ENCODE peak calls at places on chromosomes 6 and 20, in seven cellular contexts. D, P, E, K, Q, C and B are unnamed samples.

GRCh38 chr20:8079976-8080375 is 52.1 kb upstream of the PLCB1 start:
- DNase-seq in D (no peak), P (peak), E (no peak), K (no peak), Q (no peak), C (no peak), B (no peak)

GRCh38 chr6:5398530-5398929 is 137.2 kb downstream of the FARS2 start:
- DNase-seq in D (peak), P (peak), E (no peak), K (no peak), Q (no peak), C (no peak), B (no peak)

GRCh38 chr6:2197984-2198383 is 47.4 kb downstream of the GMDS start:
- DNase-seq in D (no peak), P (no peak), E (no peak), K (no peak), Q (no peak), C (no peak), B (no peak)

GRCh38 chr20:25308671-25309394 is 60.9 kb downstream of the PYGB start:
- DNase-seq in D (no peak), P (peak), E (peak), K (no peak), Q (no peak), C (no peak), B (no peak)

GRCh38 chr6:32427218-32427617 is 12.5 kb upstream of the HLA-DRA start:
- DNase-seq in D (no peak), P (no peak), E (no peak), K (no peak), Q (no peak), C (no peak), B (no peak)

GRCh38 chr20:45087814-45088213 is 13.1 kb downstream of the KCNS1 start:
- DNase-seq in D (no peak), P (peak), E (no peak), K (no peak), Q (no peak), C (no peak), B (no peak)

GRCh38 chr20:59785986-59786753 is 147.3 kb downstream of the SYCP2 start:
- DNase-seq in D (no peak), P (no peak), E (no peak), K (no peak), Q (no peak), C (no peak), B (no peak)

GRCh38 chr6:166554316-166554715 is 32.2 kb downstream of the RAMACL start:
- DNase-seq in D (no peak), P (peak), E (no peak), K (no peak), Q (no peak), C (no peak), B (no peak)

GRCh38 chr6:42402184-42402583 is 49.5 kb downstream of the TRERF1 start:
- DNase-seq in D (peak), P (peak), E (no peak), K (no peak), Q (no peak), C (no peak), B (no peak)

GRCh38 chr6:74404366-74404765 is 708.4 kb downstream of the CD109 start:
- DNase-seq in D (peak), P (no peak), E (no peak), K (no peak), Q (no peak), C (no peak), B (peak)

GRCh38 chr20:44832724-44833123 is 22.4 kb upstream of the RIMS4 start:
- DNase-seq in D (peak), P (peak), E (no peak), K (no peak), Q (peak), C (no peak), B (peak)

GRCh38 chr6:38187285-38187684 is 367.8 kb downstream of the ZFAND3 start:
- DNase-seq in D (no peak), P (no peak), E (no peak), K (no peak), Q (no peak), C (no peak), B (no peak)

GRCh38 chr6:140987364-140988135 is 1145.2 kb upstream of the GJE1 start:
- DNase-seq in D (no peak), P (no peak), E (no peak), K (no peak), Q (no peak), C (no peak), B (no peak)

GRCh38 chr6:117711369-117711768 is 36.1 kb downstream of the NUS1 start:
- DNase-seq in D (peak), P (no peak), E (no peak), K (no peak), Q (no peak), C (no peak), B (no peak)

GRCh38 chr6:135075018-135075417 is 20.4 kb upstream of the HBS1L start:
- DNase-seq in D (no peak), P (no peak), E (no peak), K (no peak), Q (no peak), C (no peak), B (no peak)
- TF ChIP-seq CTCF in D (no peak), P (no peak), E (no peak), K (no peak), Q (no peak), C (no peak), B (no peak)

GRCh38 chr6:95784019-95784418 is 206.7 kb downstream of the MANEA start:
- DNase-seq in D (no peak), P (no peak), E (no peak), K (no peak), Q (no peak), C (no peak), B (no peak)
- TF ChIP-seq CTCF in D (no peak), P (no peak), E (no peak), K (no peak), Q (no peak), C (no peak), B (no peak)

DNA sequence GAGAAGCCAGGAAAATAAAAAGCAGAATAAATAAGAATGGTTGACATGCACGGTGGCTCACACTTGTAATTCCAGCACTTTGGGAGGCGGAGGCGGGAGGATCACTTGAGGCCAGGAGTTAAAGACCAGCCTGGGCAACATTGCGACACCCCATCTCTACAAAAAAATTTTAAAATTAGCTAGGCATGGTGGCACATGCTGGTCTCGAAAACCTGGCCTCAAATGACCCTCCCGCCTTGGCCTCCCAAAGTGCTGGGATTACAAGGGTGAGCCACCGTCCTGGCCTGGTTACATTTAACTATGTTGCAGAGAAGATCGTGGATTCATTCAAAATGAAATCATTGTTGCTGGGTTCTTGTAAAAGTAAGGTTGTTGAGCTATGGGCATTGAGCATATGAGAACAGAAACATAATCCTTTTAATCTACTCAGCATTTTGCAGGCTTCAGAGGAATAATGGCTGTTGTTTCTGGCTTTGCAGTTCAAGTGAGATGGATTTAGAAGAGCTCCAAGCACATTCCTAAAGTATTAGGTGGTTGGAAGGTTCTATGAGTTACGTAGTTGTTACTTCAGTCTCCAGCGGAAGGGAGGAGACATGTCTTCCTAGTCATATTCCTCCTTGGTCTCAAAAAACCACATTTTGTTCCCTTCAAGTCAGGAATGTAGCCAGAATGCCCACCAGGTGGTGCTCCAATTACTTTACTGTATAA is 45.6 kb upstream of the RAB23 start:
- DNase-seq in D (peak), P (peak), E (no peak), K (no peak), Q (peak), C (no peak), B (peak)
- TF ChIP-seq CTCF in D (peak), P (peak), E (peak), K (peak), Q (peak), C (peak), B (peak)

DNA sequence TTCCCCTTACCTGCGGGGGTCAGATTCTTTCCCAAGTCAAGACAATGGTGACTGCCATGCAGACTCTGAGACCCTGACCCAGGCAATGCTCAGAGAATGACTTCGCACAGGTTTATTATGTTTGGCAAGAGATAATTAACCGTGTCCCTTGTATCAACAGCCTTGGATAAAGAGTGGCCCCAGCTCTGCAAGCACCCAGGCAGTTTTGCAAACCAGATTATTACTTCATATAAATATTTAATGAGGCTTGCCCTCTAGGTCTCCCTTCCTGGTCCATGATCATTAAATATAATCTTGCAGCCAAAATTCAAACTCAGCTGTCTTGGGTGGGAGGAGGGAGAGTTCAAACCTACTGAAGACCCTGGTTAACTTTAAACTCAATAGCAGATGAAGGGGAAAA is 156.5 kb downstream of the ANKRD60 start:
- DNase-seq in D (no peak), P (no peak), E (no peak), K (no peak), Q (no peak), C (no peak), B (no peak)
- TF ChIP-seq CTCF in D (no peak), P (no peak), E (no peak), K (no peak), Q (no peak), C (no peak), B (no peak)

GRCh38 chr20:38172344-38172743 is 7.3 kb upstream of the TGM2 start:
- DNase-seq in D (peak), P (no peak), E (no peak), K (no peak), Q (no peak), C (no peak), B (no peak)
- TF ChIP-seq CTCF in D (peak), P (no peak), E (peak), K (no peak), Q (no peak), C (no peak), B (peak)

GRCh38 chr20:32641464-32641863 is 32.3 kb downstream of the C20orf203 start:
- DNase-seq in D (no peak), P (no peak), E (no peak), K (no peak), Q (no peak), C (no peak), B (no peak)

GRCh38 chr20:32637311-32637710 is 36.4 kb downstream of the C20orf203 start:
- DNase-seq in D (no peak), P (no peak), E (no peak), K (no peak), Q (no peak), C (no peak), B (no peak)

GRCh38 chr20:32638848-32639247 is 34.9 kb downstream of the C20orf203 start:
- DNase-seq in D (peak), P (no peak), E (no peak), K (no peak), Q (no peak), C (no peak), B (peak)

GRCh38 chr20:32637738-32638137 is 36.0 kb downstream of the C20orf203 start:
- DNase-seq in D (no peak), P (no peak), E (no peak), K (no peak), Q (no peak), C (no peak), B (no peak)

DNA sequence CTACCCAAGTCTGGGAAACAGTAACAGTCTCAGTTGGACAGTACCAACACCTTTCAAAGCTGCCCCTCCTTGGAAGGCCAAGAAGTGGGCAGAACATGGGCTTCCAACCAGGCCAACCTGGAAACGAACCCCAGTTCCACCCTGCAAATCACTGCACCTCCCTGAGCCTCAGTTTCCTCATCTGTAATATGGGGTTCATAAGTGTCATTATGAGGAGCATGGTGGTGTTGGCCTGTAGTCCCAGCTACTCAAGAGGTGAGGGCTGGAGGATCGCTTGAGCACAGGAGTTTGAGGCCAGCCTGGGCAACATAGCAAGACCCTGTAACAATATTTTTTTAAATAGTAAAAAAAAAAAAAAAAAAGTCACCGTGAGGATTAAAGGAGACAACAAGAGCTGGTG is 34.5 kb downstream of the C20orf203 start:
- DNase-seq in D (no peak), P (no peak), E (no peak), K (no peak), Q (no peak), C (no peak), B (no peak)
- TF ChIP-seq CTCF in D (no peak), P (no peak), E (no peak), K (no peak), Q (no peak), C (no peak), B (no peak)